ENCODE peak calls at places on chromosomes 13 and 19, in seven cellular contexts. X is fibroblast of pulmonary artery, Y is astrocyte of the spinal cord, Z is cardiac fibroblast, G is left lung, V is astrocyte, F is endothelial cell. O is an unnamed sample.

GRCh38 chr19:2315818-2316353 is 7.9 kb upstream of the LINGO3 start:
- DNase-seq in X (peak), Y (peak), Z (peak), G (peak), V (no peak), F (peak), O (peak)

GRCh38 chr13:61908906-61909305 is 493.3 kb upstream of the PCDH20 start:
- DNase-seq in X (no peak), Y (no peak), Z (no peak), G (no peak), V (no peak), F (no peak), O (no peak)

GRCh38 chr13:42048625-42049453 is at the start of gene DGKH:
- DNase-seq in X (peak), Y (peak), Z (peak), G (peak), V (peak), F (peak), O (peak)

GRCh38 chr19:16062789-16063188 is 13.5 kb upstream of the TPM4 start:
- DNase-seq in X (peak), Y (no peak), Z (no peak), G (no peak), V (no peak), F (peak), O (no peak)

GRCh38 chr13:73224708-73225107 is 165.9 kb downstream of the KLF5 start:
- DNase-seq in X (peak), Y (peak), Z (no peak), G (no peak), V (peak), F (no peak), O (peak)

GRCh38 chr13:99969934-99970760 is 1.4 kb downstream of the ZIC5 start:
- DNase-seq in X (no peak), Y (peak), Z (no peak), G (no peak), V (no peak), F (peak), O (no peak)

GRCh38 chr19:12987781-12988180 is 7.5 kb upstream of the NFIX start:
- DNase-seq in X (no peak), Y (no peak), Z (no peak), G (no peak), V (no peak), F (no peak), O (no peak)

GRCh38 chr13:43014162-43014561 is 9.2 kb upstream of the DNAJC15 start:
- DNase-seq in X (no peak), Y (no peak), Z (no peak), G (no peak), V (no peak), F (no peak), O (no peak)

GRCh38 chr19:36101550-36102327 is 9.2 kb upstream of the OVOL3 start:
- DNase-seq in X (no peak), Y (no peak), Z (no peak), G (no peak), V (no peak), F (no peak), O (no peak)

GRCh38 chr19:13841339-13842293 is 35.3 kb upstream of the NANOS3 start:
- DNase-seq in X (no peak), Y (peak), Z (peak), G (peak), V (no peak), F (no peak), O (peak)

GRCh38 chr13:69459346-69459745 is 648.3 kb upstream of the ATXN8OS start:
- DNase-seq in X (no peak), Y (no peak), Z (no peak), G (no peak), V (no peak), F (no peak), O (no peak)

GRCh38 chr19:30666301-30666803 is 294.2 kb downstream of the ZNF536 start:
- DNase-seq in X (peak), Y (peak), Z (peak), G (no peak), V (no peak), F (peak), O (peak)

GRCh38 chr19:42234364-42234763 is 8.0 kb downstream of the GSK3A start:
- DNase-seq in X (no peak), Y (no peak), Z (no peak), G (no peak), V (no peak), F (no peak), O (no peak)

GRCh38 chr13:26813626-26814348 is 53.2 kb upstream of the GPR12 start:
- DNase-seq in X (no peak), Y (no peak), Z (no peak), G (no peak), V (no peak), F (no peak), O (no peak)

GRCh38 chr13:47454986-47455385 is 546.1 kb downstream of the SUCLA2 start:
- DNase-seq in X (peak), Y (no peak), Z (peak), G (no peak), V (peak), F (no peak), O (no peak)

GRCh38 chr19:38134538-38135149 is 89.4 kb downstream of the DPF1 start:
- DNase-seq in X (peak), Y (peak), Z (peak), G (no peak), V (no peak), F (peak), O (peak)

GRCh38 chr19:850221-850978 is 1.7 kb upstream of the ELANE start:
- DNase-seq in X (peak), Y (peak), Z (peak), G (peak), V (peak), F (no peak), O (peak)

GRCh38 chr13:36418022-36418805 is 14.1 kb upstream of the CCNA1 start:
- DNase-seq in X (peak), Y (peak), Z (peak), G (no peak), V (peak), F (no peak), O (peak)

GRCh38 chr19:35397064-35397463 is 26.2 kb downstream of the GPR42 start:
- DNase-seq in X (no peak), Y (no peak), Z (no peak), G (no peak), V (no peak), F (no peak), O (no peak)

GRCh38 chr13:99310382-99311031 is 3.3 kb upstream of the GPR183 start:
- DNase-seq in X (peak), Y (peak), Z (peak), G (no peak), V (peak), F (no peak), O (peak)

GRCh38 chr19:51071006-51071405 is 6.1 kb upstream of the KLK13 start:
- DNase-seq in X (no peak), Y (no peak), Z (no peak), G (no peak), V (no peak), F (no peak), O (no peak)

GRCh38 chr13:97256343-97256783 is 34.2 kb downstream of the MBNL2 start:
- DNase-seq in X (peak), Y (peak), Z (peak), G (no peak), V (peak), F (no peak), O (peak)

GRCh38 chr19:35249146-35249847 is 495 bp downstream of the LSR start:
- DNase-seq in X (no peak), Y (no peak), Z (no peak), G (peak), V (no peak), F (no peak), O (no peak)

GRCh38 chr13:73303858-73304257 is 245.1 kb downstream of the KLF5 start:
- DNase-seq in X (peak), Y (peak), Z (peak), G (no peak), V (peak), F (no peak), O (peak)

GRCh38 chr19:53906211-53907192 is 2.6 kb upstream of the CACNG7 start:
- DNase-seq in X (peak), Y (no peak), Z (peak), G (peak), V (no peak), F (peak), O (no peak)

GRCh38 chr13:38308736-38309135 is 40.9 kb upstream of the UFM1 start:
- DNase-seq in X (peak), Y (peak), Z (peak), G (no peak), V (peak), F (no peak), O (peak)

GRCh38 chr13:24921003-24921402 is 157.0 kb downstream of the RNF17 start:
- DNase-seq in X (no peak), Y (no peak), Z (no peak), G (no peak), V (no peak), F (no peak), O (no peak)

GRCh38 chr19:11659612-11660011 is 62.3 kb downstream of the ZNF627 start:
- DNase-seq in X (peak), Y (peak), Z (peak), G (no peak), V (no peak), F (no peak), O (peak)

GRCh38 chr19:5648464-5648863 is 25.6 kb downstream of the SAFB start:
- DNase-seq in X (no peak), Y (no peak), Z (no peak), G (no peak), V (no peak), F (no peak), O (no peak)

GRCh38 chr19:5655412-5655811 is 24.9 kb downstream of the MICOS13 start:
- DNase-seq in X (no peak), Y (no peak), Z (no peak), G (no peak), V (no peak), F (no peak), O (no peak)

GRCh38 chr19:5652261-5652660 is 28.1 kb downstream of the MICOS13 start:
- DNase-seq in X (no peak), Y (no peak), Z (no peak), G (no peak), V (no peak), F (no peak), O (no peak)

GRCh38 chr19:5654931-5655330 is 25.4 kb downstream of the MICOS13 start:
- DNase-seq in X (no peak), Y (no peak), Z (no peak), G (no peak), V (no peak), F (no peak), O (no peak)

DNA sequence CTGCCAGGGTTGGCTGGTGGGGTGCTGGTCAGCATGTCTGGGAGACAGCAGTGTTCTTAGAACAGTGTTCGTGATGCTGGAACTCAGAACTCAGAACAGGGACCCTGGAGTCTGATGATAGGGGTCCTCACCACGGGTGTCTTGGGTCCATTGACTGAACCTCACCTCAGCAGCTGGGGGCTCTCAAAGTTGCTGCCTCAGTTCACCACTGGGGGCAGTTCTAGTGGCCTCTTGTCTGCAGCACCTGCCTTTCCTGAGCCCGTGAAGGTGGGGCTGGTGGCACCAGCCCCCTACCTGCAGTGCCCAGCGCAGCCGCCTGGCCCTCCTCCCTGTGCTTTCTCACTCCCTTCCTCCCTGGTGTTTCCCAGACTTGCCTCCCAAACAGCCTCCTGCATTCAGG is 28.5 kb downstream of the SAFB start:
- DNase-seq in X (no peak), Y (no peak), Z (no peak), G (no peak), V (no peak), F (no peak), O (no peak)
- TF ChIP-seq CTCF in X (no peak), Y (no peak), Z (no peak), G (no peak), V (no peak), F (no peak), O (peak)

GRCh38 chr13:40692946-40693345 is 26.5 kb upstream of the FOXO1 start:
- DNase-seq in X (no peak), Y (no peak), Z (no peak), G (no peak), V (peak), F (no peak), O (peak)

GRCh38 chr13:40694426-40694825 is 28.0 kb upstream of the FOXO1 start:
- DNase-seq in X (no peak), Y (no peak), Z (no peak), G (no peak), V (no peak), F (no peak), O (no peak)

DNA sequence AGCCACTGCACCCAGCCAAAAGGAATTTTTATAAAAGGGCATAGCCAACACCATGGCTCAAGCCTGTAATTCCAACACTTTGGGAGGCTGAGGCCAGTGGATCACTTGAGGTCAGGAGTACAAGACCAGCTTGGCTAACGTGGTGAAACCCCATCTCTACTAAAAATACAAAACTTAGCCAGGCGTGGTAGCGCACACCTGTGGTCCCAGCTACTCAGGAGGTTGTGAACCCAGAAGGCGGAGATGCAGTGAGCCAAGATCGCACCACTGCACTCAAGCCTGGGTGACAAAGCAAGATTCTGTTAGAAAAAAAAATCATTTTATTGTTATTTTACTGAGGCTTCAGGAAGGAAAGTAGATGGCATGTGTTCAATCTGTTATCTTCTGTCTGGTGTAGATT is 31.3 kb upstream of the FOXO1 start:
- DNase-seq in X (no peak), Y (no peak), Z (no peak), G (no peak), V (no peak), F (no peak), O (no peak)
- TF ChIP-seq CTCF in X (no peak), Y (no peak), Z (no peak), G (no peak), V (no peak), F (no peak), O (no peak)

DNA sequence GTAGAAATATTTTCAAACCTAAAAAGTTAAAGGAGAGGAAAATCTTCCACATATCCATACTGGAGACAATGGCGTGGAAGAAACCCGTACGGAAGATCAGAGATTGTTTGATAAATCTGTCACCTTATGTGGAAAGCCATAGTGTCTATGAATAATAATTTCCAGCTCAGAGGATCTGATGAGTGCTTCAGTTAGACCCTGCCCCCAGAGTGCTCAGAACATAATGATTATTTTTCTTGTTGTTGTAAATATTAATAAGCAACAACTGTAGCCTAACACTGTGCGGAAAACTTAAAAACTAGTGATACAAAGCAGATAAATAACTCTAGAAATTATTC is 125.8 kb downstream of the FOXO1 start:
- DNase-seq in X (no peak), Y (no peak), Z (no peak), G (no peak), V (no peak), F (no peak), O (no peak)
- TF ChIP-seq CTCF in X (no peak), Y (no peak), Z (no peak), G (no peak), V (no peak), F (no peak), O (no peak)

GRCh38 chr19:18488838-18489626 is 32.8 kb downstream of the ELL start:
- DNase-seq in X (no peak), Y (no peak), Z (no peak), G (no peak), V (no peak), F (peak), O (no peak)
- TF ChIP-seq CTCF in X (peak), Y (peak), Z (peak), G (no peak), V (no peak), F (peak), O (no peak)

GRCh38 chr13:111361873-111362648 is 41.6 kb downstream of the TEX29 start:
- DNase-seq in X (no peak), Y (no peak), Z (no peak), G (no peak), V (no peak), F (no peak), O (no peak)

GRCh38 chr13:111361046-111361872 is 40.8 kb downstream of the TEX29 start:
- DNase-seq in X (no peak), Y (no peak), Z (no peak), G (no peak), V (no peak), F (no peak), O (no peak)

GRCh38 chr13:111359237-111359915 is 38.9 kb downstream of the TEX29 start:
- DNase-seq in X (no peak), Y (no peak), Z (no peak), G (no peak), V (no peak), F (no peak), O (peak)

GRCh38 chr13:111359930-111360329 is 39.5 kb downstream of the TEX29 start:
- DNase-seq in X (no peak), Y (no peak), Z (no peak), G (no peak), V (no peak), F (no peak), O (no peak)

DNA sequence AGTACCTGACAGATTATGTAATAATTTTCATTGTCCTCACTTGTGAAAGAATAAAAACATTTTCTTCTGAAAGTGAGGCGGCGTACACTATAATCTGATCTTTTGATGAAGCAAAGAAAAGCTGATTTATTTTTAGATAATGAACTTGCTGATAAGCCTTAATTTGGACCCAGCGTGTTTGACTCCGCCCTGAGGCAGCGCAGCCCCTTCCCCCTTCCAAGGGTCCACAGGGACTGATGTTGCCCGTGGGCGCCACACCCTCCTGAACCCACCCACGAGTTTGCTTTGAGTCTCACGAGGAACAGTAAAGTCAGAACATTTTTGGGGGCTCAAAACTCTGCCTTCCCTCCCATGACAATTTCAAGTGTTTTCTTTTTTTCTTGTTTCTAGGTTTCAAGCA is 40.0 kb downstream of the TEX29 start:
- DNase-seq in X (no peak), Y (no peak), Z (no peak), G (no peak), V (no peak), F (no peak), O (no peak)
- TF ChIP-seq CTCF in X (no peak), Y (no peak), Z (no peak), G (no peak), V (no peak), F (no peak), O (no peak)